ENCODE peak calls at places on chromosomes 3 and 15, in four cellular contexts. R is A549, J is K562, V is GM12878. T is an unnamed sample.

GRCh38 chr3:17039579-17039978 is 154.8 kb downstream of the PLCL2 start:
- DNase-seq in R (peak), J (no peak), V (no peak), T (no peak)

GRCh38 chr3:23341147-23341838 is 138.2 kb downstream of the UBE2E2 start:
- DNase-seq in R (no peak), J (no peak), V (peak), T (no peak)

GRCh38 chr3:46693038-46693896 is at the start of gene ALS2CL:
- DNase-seq in R (peak), J (peak), V (no peak), T (no peak)

GRCh38 chr15:55907797-55908196 is 85.6 kb downstream of the NEDD4 start:
- DNase-seq in R (peak), J (no peak), V (no peak), T (no peak)

GRCh38 chr3:108603689-108604088 is 14.2 kb downstream of the DZIP3 start:
- DNase-seq in R (no peak), J (no peak), V (no peak), T (no peak)

GRCh38 chr3:47002490-47003410 is 23.3 kb downstream of the NBEAL2 start:
- DNase-seq in R (no peak), J (no peak), V (no peak), T (no peak)

GRCh38 chr3:196339493-196340254 is 1.5 kb upstream of the TM4SF19 start:
- DNase-seq in R (no peak), J (peak), V (no peak), T (peak)

GRCh38 chr3:183975981-183976662 is 41.6 kb downstream of the ABCC5 start:
- DNase-seq in R (no peak), J (peak), V (no peak), T (no peak)

GRCh38 chr3:72487946-72488735 is 360.1 kb downstream of the SHQ1 start:
- DNase-seq in R (no peak), J (no peak), V (no peak), T (no peak)

GRCh38 chr3:130658666-130659065 is 88.0 kb downstream of the PIK3R4 start:
- DNase-seq in R (no peak), J (no peak), V (no peak), T (no peak)

GRCh38 chr15:70853270-70853854 is 595 bp downstream of the LARP6 start:
- DNase-seq in R (peak), J (no peak), V (no peak), T (no peak)

GRCh38 chr3:172557515-172558220 is 34.4 kb upstream of the TNFSF10 start:
- DNase-seq in R (no peak), J (no peak), V (no peak), T (peak)

GRCh38 chr15:60223161-60223560 is 174.6 kb downstream of the ANXA2 start:
- DNase-seq in R (no peak), J (no peak), V (no peak), T (no peak)

GRCh38 chr15:75327005-75327404 is 8.9 kb upstream of the COMMD4 start:
- DNase-seq in R (no peak), J (no peak), V (no peak), T (no peak)

GRCh38 chr15:97425596-97425995 is 534.9 kb upstream of the ARRDC4 start:
- DNase-seq in R (no peak), J (no peak), V (no peak), T (no peak)

GRCh38 chr3:129548566-129548965 is 5.6 kb downstream of the H1-8 start:
- DNase-seq in R (no peak), J (no peak), V (no peak), T (no peak)

GRCh38 chr15:78024141-78024567 is 53.4 kb downstream of the TBC1D2B start:
- DNase-seq in R (no peak), J (no peak), V (no peak), T (no peak)

GRCh38 chr3:134317106-134317947 is 56.9 kb downstream of the AMOTL2 start:
- DNase-seq in R (no peak), J (no peak), V (no peak), T (no peak)

GRCh38 chr3:58116161-58116955 is 94.4 kb downstream of the DNASE1L3 start:
- DNase-seq in R (no peak), J (no peak), V (peak), T (no peak)

GRCh38 chr15:98529205-98530145 is 118.9 kb upstream of the IGF1R start:
- DNase-seq in R (no peak), J (no peak), V (no peak), T (peak)

GRCh38 chr15:33022629-33023028 is 171.9 kb downstream of the FMN1 start:
- DNase-seq in R (no peak), J (no peak), V (no peak), T (no peak)

GRCh38 chr15:36332301-36332700 is 247.1 kb upstream of the CDIN1 start:
- DNase-seq in R (no peak), J (no peak), V (no peak), T (no peak)

GRCh38 chr15:70722266-70723123 is 40.9 kb downstream of the UACA start:
- DNase-seq in R (peak), J (peak), V (no peak), T (peak)

GRCh38 chr3:64354221-64354620 is 129.0 kb upstream of the PRICKLE2 start:
- DNase-seq in R (no peak), J (no peak), V (no peak), T (no peak)

GRCh38 chr3:131795382-131796085 is 239.3 kb downstream of the CPNE4 start:
- DNase-seq in R (no peak), J (peak), V (no peak), T (no peak)

GRCh38 chr3:67048067-67048715 is 50.1 kb downstream of the KBTBD8 start:
- DNase-seq in R (no peak), J (no peak), V (peak), T (no peak)

GRCh38 chr3:74393426-74393825 is 221.0 kb downstream of the CNTN3 start:
- DNase-seq in R (no peak), J (no peak), V (no peak), T (no peak)

GRCh38 chr15:62835351-62835750 is 207.2 kb upstream of the TPM1 start:
- DNase-seq in R (no peak), J (no peak), V (no peak), T (no peak)

GRCh38 chr3:166582231-166582630 is 745.0 kb upstream of the BCHE start:
- DNase-seq in R (no peak), J (no peak), V (no peak), T (no peak)

GRCh38 chr3:126315083-126315658 is 42.0 kb downstream of the KLF15 start:
- DNase-seq in R (no peak), J (no peak), V (no peak), T (no peak)

GRCh38 chr3:143590660-143591059 is 257.6 kb downstream of the SLC9A9 start:
- DNase-seq in R (no peak), J (peak), V (no peak), T (no peak)

GRCh38 chr3:53051929-53052328 is 6.1 kb upstream of the SFMBT1 start:
- DNase-seq in R (no peak), J (no peak), V (no peak), T (no peak)

GRCh38 chr3:127424766-127425504 is 137.1 kb upstream of the PRR20G start:
- DNase-seq in R (no peak), J (no peak), V (no peak), T (no peak)

GRCh38 chr3:172204716-172205115 is 165.3 kb downstream of the FNDC3B start:
- DNase-seq in R (no peak), J (no peak), V (no peak), T (no peak)

GRCh38 chr15:33700695-33701303 is 267.5 kb upstream of the CHRM5 start:
- DNase-seq in R (peak), J (peak), V (peak), T (peak)

GRCh38 chr15:99015677-99016568 is 8.3 kb upstream of the PGPEP1L start:
- DNase-seq in R (no peak), J (no peak), V (no peak), T (no peak)

GRCh38 chr3:51530485-51530884 is 8.0 kb upstream of the RAD54L2 start:
- DNase-seq in R (no peak), J (no peak), V (no peak), T (no peak)
- TF ChIP-seq MYC in R (no peak), J (no peak), V (no peak), T (no peak)

DNA sequence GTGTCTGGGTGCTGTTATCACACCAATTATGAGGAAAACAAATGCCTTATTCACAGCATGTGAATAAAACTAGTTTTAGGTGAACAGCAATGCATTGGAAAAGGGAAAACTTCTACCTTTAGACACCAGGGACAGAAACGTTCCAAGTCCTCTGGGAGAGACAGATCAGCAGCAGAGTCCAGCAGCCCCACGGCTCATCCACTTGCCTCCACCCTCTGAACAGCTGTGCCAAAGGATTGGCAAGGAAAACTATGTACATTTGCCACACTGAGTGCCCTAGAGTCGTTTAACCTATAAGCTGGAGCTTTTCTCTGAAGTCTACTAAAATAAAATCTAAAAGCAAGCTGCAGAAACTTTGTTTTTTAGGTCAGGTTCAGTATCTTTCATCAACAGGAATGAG is 107.7 kb upstream of the EIF1B start:
- DNase-seq in R (no peak), J (no peak), V (no peak), T (no peak)
- TF ChIP-seq JUNB in R (no peak), J (no peak), V (no peak), T (no peak)

GRCh38 chr3:197460639-197461038 is 95.1 kb downstream of the BDH1 start:
- DNase-seq in R (no peak), J (no peak), V (no peak), T (no peak)

GRCh38 chr3:197456271-197457091 is 99.3 kb downstream of the BDH1 start:
- DNase-seq in R (peak), J (peak), V (no peak), T (peak)

GRCh38 chr3:197460002-197460401 is 95.8 kb downstream of the BDH1 start:
- DNase-seq in R (no peak), J (no peak), V (no peak), T (no peak)

GRCh38 chr3:197458906-197459470 is 96.8 kb downstream of the BDH1 start:
- DNase-seq in R (no peak), J (no peak), V (no peak), T (no peak)

GRCh38 chr3:197458179-197458707 is 97.5 kb downstream of the BDH1 start:
- DNase-seq in R (peak), J (no peak), V (no peak), T (peak)
- TF ChIP-seq MYC in R (no peak), J (no peak), V (no peak), T (peak)

DNA sequence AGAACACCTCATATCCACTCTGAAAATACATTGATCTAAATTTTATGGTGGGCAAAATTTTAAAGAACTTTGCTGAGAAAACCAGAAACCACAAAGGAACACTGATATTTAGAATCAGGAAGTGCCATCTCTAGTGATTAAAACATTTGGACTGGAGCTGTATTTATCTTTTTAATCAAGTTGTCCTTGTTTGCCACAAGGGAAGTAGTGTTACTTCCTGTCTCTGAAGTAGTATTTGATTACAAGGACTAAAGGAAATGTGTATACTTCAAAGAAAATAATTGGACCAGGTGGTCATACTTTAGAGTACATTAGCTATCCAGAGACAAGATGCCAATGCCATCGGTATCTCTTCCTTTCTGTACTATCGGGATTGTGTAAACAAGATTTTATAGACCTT is 132.1 kb downstream of the B3GALNT1 start:
- DNase-seq in R (no peak), J (no peak), V (no peak), T (no peak)
- TF ChIP-seq JUNB in R (no peak), J (no peak), V (no peak), T (no peak)

DNA sequence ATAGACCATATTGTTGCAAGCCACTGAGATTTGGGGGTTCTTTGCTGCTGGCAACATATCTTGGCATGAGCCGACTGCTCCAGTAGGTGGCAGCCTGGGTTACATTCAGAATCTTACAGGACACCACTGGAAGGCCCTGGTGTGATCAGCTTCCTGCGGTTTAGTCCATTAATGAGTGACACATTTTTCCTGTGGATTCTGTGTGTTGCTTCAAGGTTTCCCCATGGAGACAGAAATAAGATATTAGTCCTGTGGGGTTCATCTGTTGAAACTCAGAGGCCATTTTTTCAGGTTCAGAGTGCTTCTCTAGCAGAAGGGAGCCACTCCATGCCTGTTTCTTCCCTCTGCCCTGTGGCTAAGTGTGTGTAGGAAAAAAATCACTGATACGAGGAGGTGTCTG is 116.2 kb downstream of the MFSD1 start:
- DNase-seq in R (peak), J (peak), V (no peak), T (peak)
- TF ChIP-seq MYC in R (no peak), J (no peak), V (no peak), T (no peak)